ENCODE peak calls at places on chromosomes 5 and 9, in six cellular contexts. One of them, this sample, is unnamed.
A peak's percentile ranks its signal among the peaks of the same experiment; 100 is the strongest.

GRCh38 chr5:140566665-140567064 is 2.0 kb downstream of the SLC35A4 start:
- DNase-seq in iris pigment epithelial cell: no peak
- DNase-seq in Peyer's patch: no peak
- DNase-seq in RPMI8226: no peak
- DNase-seq in ELR: no peak
- DNase-seq in HEK293T: no peak
- DNase-seq in this sample: no peak

GRCh38 chr5:158406884-158407790 is 548.2 kb upstream of the CLINT1 start:
- DNase-seq in iris pigment epithelial cell: peak; percentile 86
- DNase-seq in Peyer's patch: no peak
- DNase-seq in RPMI8226: no peak
- DNase-seq in ELR: peak; percentile 74
- DNase-seq in HEK293T: no peak
- DNase-seq in this sample: no peak

GRCh38 chr9:4596165-4596922 is 65.8 kb upstream of the PLPP6 start:
- DNase-seq in iris pigment epithelial cell: peak; percentile 23
- DNase-seq in Peyer's patch: no peak
- DNase-seq in RPMI8226: no peak
- DNase-seq in ELR: no peak
- DNase-seq in HEK293T: no peak
- DNase-seq in this sample: no peak

GRCh38 chr5:141877478-141878185 is 578 bp downstream of the PCDH1 start:
- DNase-seq in iris pigment epithelial cell: peak; percentile 14
- DNase-seq in Peyer's patch: peak; percentile 69
- DNase-seq in RPMI8226: peak; percentile 48
- DNase-seq in ELR: peak; percentile 24
- DNase-seq in HEK293T: no peak
- DNase-seq in this sample: peak; percentile 81

GRCh38 chr9:5917273-5917672 is 26.6 kb downstream of the MLANA start:
- DNase-seq in iris pigment epithelial cell: no peak
- DNase-seq in Peyer's patch: no peak
- DNase-seq in RPMI8226: no peak
- DNase-seq in ELR: no peak
- DNase-seq in HEK293T: no peak
- DNase-seq in this sample: no peak

GRCh38 chr5:10562202-10563131 is 1.4 kb upstream of the ANKRD33B start:
- DNase-seq in iris pigment epithelial cell: no peak
- DNase-seq in Peyer's patch: no peak
- DNase-seq in RPMI8226: no peak
- DNase-seq in ELR: no peak
- DNase-seq in HEK293T: no peak
- DNase-seq in this sample: no peak

GRCh38 chr5:95358858-95359257 is 32.3 kb upstream of the FAM81B start:
- DNase-seq in iris pigment epithelial cell: no peak
- DNase-seq in Peyer's patch: no peak
- DNase-seq in RPMI8226: peak; percentile 4
- DNase-seq in ELR: no peak
- DNase-seq in HEK293T: no peak
- DNase-seq in this sample: no peak

GRCh38 chr5:88474574-88474973 is 205.9 kb upstream of the TMEM161B start:
- DNase-seq in iris pigment epithelial cell: no peak
- DNase-seq in Peyer's patch: no peak
- DNase-seq in RPMI8226: no peak
- DNase-seq in ELR: no peak
- DNase-seq in HEK293T: no peak
- DNase-seq in this sample: peak; percentile 13

GRCh38 chr5:63961125-63961597 is 1.1 kb downstream of the HTR1A start:
- DNase-seq in iris pigment epithelial cell: no peak
- DNase-seq in Peyer's patch: no peak
- DNase-seq in RPMI8226: no peak
- DNase-seq in ELR: no peak
- DNase-seq in HEK293T: no peak
- DNase-seq in this sample: peak; percentile 45

GRCh38 chr9:76662476-76663281 is 101.6 kb upstream of the PCA3 start:
- DNase-seq in iris pigment epithelial cell: no peak
- DNase-seq in Peyer's patch: no peak
- DNase-seq in RPMI8226: no peak
- DNase-seq in ELR: peak; percentile 22
- DNase-seq in HEK293T: no peak
- DNase-seq in this sample: no peak

GRCh38 chr5:124043456-124043855 is 531.5 kb downstream of the CSNK1G3 start:
- DNase-seq in iris pigment epithelial cell: peak; percentile 5
- DNase-seq in Peyer's patch: no peak
- DNase-seq in RPMI8226: peak; percentile 6
- DNase-seq in ELR: peak; percentile 3
- DNase-seq in HEK293T: peak; percentile 37
- DNase-seq in this sample: no peak

GRCh38 chr5:14097998-14098471 is 45.1 kb upstream of the TRIO start:
- DNase-seq in iris pigment epithelial cell: peak; percentile 80
- DNase-seq in Peyer's patch: no peak
- DNase-seq in RPMI8226: no peak
- DNase-seq in ELR: peak; percentile 76
- DNase-seq in HEK293T: no peak
- DNase-seq in this sample: no peak

GRCh38 chr5:32973646-32974045 is 262.5 kb downstream of the NPR3 start:
- DNase-seq in iris pigment epithelial cell: no peak
- DNase-seq in Peyer's patch: no peak
- DNase-seq in RPMI8226: no peak
- DNase-seq in ELR: no peak
- DNase-seq in HEK293T: no peak
- DNase-seq in this sample: no peak

GRCh38 chr9:119768266-119768665 is 399.0 kb upstream of the BRINP1 start:
- DNase-seq in iris pigment epithelial cell: no peak
- DNase-seq in Peyer's patch: no peak
- DNase-seq in RPMI8226: no peak
- DNase-seq in ELR: no peak
- DNase-seq in HEK293T: no peak
- DNase-seq in this sample: no peak

GRCh38 chr5:111143910-111144309 is 51.8 kb downstream of the WDR36 start:
- DNase-seq in iris pigment epithelial cell: peak; percentile 78
- DNase-seq in Peyer's patch: no peak
- DNase-seq in RPMI8226: no peak
- DNase-seq in ELR: peak; percentile 59
- DNase-seq in HEK293T: no peak
- DNase-seq in this sample: no peak

GRCh38 chr5:176810687-176811501 is 535 bp downstream of the UNC5A start:
- DNase-seq in iris pigment epithelial cell: peak; percentile 36
- DNase-seq in Peyer's patch: no peak
- DNase-seq in RPMI8226: no peak
- DNase-seq in ELR: peak; percentile 25
- DNase-seq in HEK293T: no peak
- DNase-seq in this sample: peak; percentile 73

GRCh38 chr9:129836342-129837007 is 1.2 kb downstream of the USP20 start:
- DNase-seq in iris pigment epithelial cell: no peak
- DNase-seq in Peyer's patch: no peak
- DNase-seq in RPMI8226: no peak
- DNase-seq in ELR: peak; percentile 10
- DNase-seq in HEK293T: no peak
- DNase-seq in this sample: no peak

GRCh38 chr5:139243425-139243965 is 45.3 kb upstream of the SIL1 start:
- DNase-seq in iris pigment epithelial cell: peak; percentile 51
- DNase-seq in Peyer's patch: no peak
- DNase-seq in RPMI8226: no peak
- DNase-seq in ELR: no peak
- DNase-seq in HEK293T: no peak
- DNase-seq in this sample: no peak

GRCh38 chr5:91955610-91956009 is 572.5 kb upstream of the ARRDC3 start:
- DNase-seq in iris pigment epithelial cell: no peak
- DNase-seq in Peyer's patch: no peak
- DNase-seq in RPMI8226: no peak
- DNase-seq in ELR: no peak
- DNase-seq in HEK293T: peak; percentile 7
- DNase-seq in this sample: peak; percentile 48

GRCh38 chr9:133572821-133573361 is 36.3 kb downstream of the FAM163B start:
- DNase-seq in iris pigment epithelial cell: no peak
- DNase-seq in Peyer's patch: no peak
- DNase-seq in RPMI8226: no peak
- DNase-seq in ELR: no peak
- DNase-seq in HEK293T: no peak
- DNase-seq in this sample: no peak

GRCh38 chr5:14269395-14269794 is 126.3 kb downstream of the TRIO start:
- DNase-seq in iris pigment epithelial cell: no peak
- DNase-seq in Peyer's patch: no peak
- DNase-seq in RPMI8226: no peak
- DNase-seq in ELR: no peak
- DNase-seq in HEK293T: no peak
- DNase-seq in this sample: peak; percentile 9

This sample was measured in retina.